ENCODE peak calls at places on chromosomes 11 and 22, in eight cellular contexts. One of them, this sample, is unnamed.

GRCh38 chr11:2450321-2451041 is 5.7 kb downstream of the KCNQ1 start:
- DNase-seq in NCI-H1417 treated with DMSO at 0.1 percent for 48 hours: no peak
- DNase-seq in stimulated activated CD8-positive, alpha-beta memory T cell treated with anti-CD3 and anti-CD28 coated beads, Interleukin-2, amount 100 ng/mL, for 48 hours: no peak
- DNase-seq in naive thymus-derived CD8-positive, alpha-beta T cell: no peak
- DNase-seq in fibroblast of mammary gland: no peak
- DNase-seq in A549: no peak
- DNase-seq in foreskin melanocyte: no peak
- DNase-seq in progenitor cell of endocrine pancreas: no peak
- DNase-seq in this sample: no peak

GRCh38 chr11:11038339-11039248 is 180.7 kb upstream of the ZBED5 start:
- DNase-seq in A549: no peak
- DNase-seq in foreskin melanocyte: no peak
- DNase-seq in progenitor cell of endocrine pancreas: peak
- DNase-seq in stimulated activated CD8-positive, alpha-beta memory T cell treated with anti-CD3 and anti-CD28 coated beads, Interleukin-2, amount 100 ng/mL, for 48 hours: no peak
- DNase-seq in fibroblast of mammary gland: no peak
- DNase-seq in NCI-H1417 treated with DMSO at 0.1 percent for 48 hours: no peak
- DNase-seq in naive thymus-derived CD8-positive, alpha-beta T cell: no peak
- DNase-seq in this sample: no peak

GRCh38 chr11:64314805-64315561 is 2.4 kb downstream of the TRMT112 start:
- DNase-seq in A549: no peak
- DNase-seq in stimulated activated CD8-positive, alpha-beta memory T cell treated with anti-CD3 and anti-CD28 coated beads, Interleukin-2, amount 100 ng/mL, for 48 hours: no peak
- DNase-seq in NCI-H1417 treated with DMSO at 0.1 percent for 48 hours: no peak
- DNase-seq in foreskin melanocyte: no peak
- DNase-seq in fibroblast of mammary gland: no peak
- DNase-seq in progenitor cell of endocrine pancreas: no peak
- DNase-seq in naive thymus-derived CD8-positive, alpha-beta T cell: no peak
- DNase-seq in this sample: no peak

GRCh38 chr11:47189100-47189834 is 3.0 kb upstream of the PACSIN3 start:
- DNase-seq in foreskin melanocyte: no peak
- DNase-seq in A549: peak
- DNase-seq in naive thymus-derived CD8-positive, alpha-beta T cell: no peak
- DNase-seq in stimulated activated CD8-positive, alpha-beta memory T cell treated with anti-CD3 and anti-CD28 coated beads, Interleukin-2, amount 100 ng/mL, for 48 hours: no peak
- DNase-seq in NCI-H1417 treated with DMSO at 0.1 percent for 48 hours: no peak
- DNase-seq in fibroblast of mammary gland: peak
- DNase-seq in progenitor cell of endocrine pancreas: no peak
- DNase-seq in this sample: no peak

GRCh38 chr22:48485144-48486135 is 1342.2 kb downstream of the BRD1 start:
- DNase-seq in naive thymus-derived CD8-positive, alpha-beta T cell: no peak
- DNase-seq in foreskin melanocyte: no peak
- DNase-seq in progenitor cell of endocrine pancreas: no peak
- DNase-seq in NCI-H1417 treated with DMSO at 0.1 percent for 48 hours: no peak
- DNase-seq in stimulated activated CD8-positive, alpha-beta memory T cell treated with anti-CD3 and anti-CD28 coated beads, Interleukin-2, amount 100 ng/mL, for 48 hours: no peak
- DNase-seq in fibroblast of mammary gland: no peak
- DNase-seq in A549: no peak
- DNase-seq in this sample: no peak

GRCh38 chr11:8567597-8568198 is 26.3 kb downstream of the STK33 start:
- DNase-seq in naive thymus-derived CD8-positive, alpha-beta T cell: no peak
- DNase-seq in progenitor cell of endocrine pancreas: no peak
- DNase-seq in foreskin melanocyte: no peak
- DNase-seq in NCI-H1417 treated with DMSO at 0.1 percent for 48 hours: no peak
- DNase-seq in fibroblast of mammary gland: peak
- DNase-seq in stimulated activated CD8-positive, alpha-beta memory T cell treated with anti-CD3 and anti-CD28 coated beads, Interleukin-2, amount 100 ng/mL, for 48 hours: no peak
- DNase-seq in A549: no peak
- DNase-seq in this sample: no peak

GRCh38 chr11:35811783-35812182 is 132.1 kb upstream of the LDLRAD3 start:
- DNase-seq in NCI-H1417 treated with DMSO at 0.1 percent for 48 hours: no peak
- DNase-seq in naive thymus-derived CD8-positive, alpha-beta T cell: no peak
- DNase-seq in stimulated activated CD8-positive, alpha-beta memory T cell treated with anti-CD3 and anti-CD28 coated beads, Interleukin-2, amount 100 ng/mL, for 48 hours: no peak
- DNase-seq in A549: no peak
- DNase-seq in progenitor cell of endocrine pancreas: no peak
- DNase-seq in foreskin melanocyte: no peak
- DNase-seq in fibroblast of mammary gland: no peak
- DNase-seq in this sample: no peak

GRCh38 chr22:46614070-46614931 is 5.9 kb upstream of the GRAMD4 start:
- DNase-seq in progenitor cell of endocrine pancreas: no peak
- DNase-seq in A549: no peak
- DNase-seq in fibroblast of mammary gland: no peak
- DNase-seq in foreskin melanocyte: no peak
- DNase-seq in NCI-H1417 treated with DMSO at 0.1 percent for 48 hours: no peak
- DNase-seq in stimulated activated CD8-positive, alpha-beta memory T cell treated with anti-CD3 and anti-CD28 coated beads, Interleukin-2, amount 100 ng/mL, for 48 hours: peak
- DNase-seq in naive thymus-derived CD8-positive, alpha-beta T cell: peak
- DNase-seq in this sample: no peak

GRCh38 chr11:57493507-57494503 is 21.7 kb downstream of the SLC43A1 start:
- DNase-seq in A549: no peak
- DNase-seq in NCI-H1417 treated with DMSO at 0.1 percent for 48 hours: no peak
- DNase-seq in progenitor cell of endocrine pancreas: peak
- DNase-seq in foreskin melanocyte: no peak
- DNase-seq in stimulated activated CD8-positive, alpha-beta memory T cell treated with anti-CD3 and anti-CD28 coated beads, Interleukin-2, amount 100 ng/mL, for 48 hours: peak
- DNase-seq in naive thymus-derived CD8-positive, alpha-beta T cell: peak
- DNase-seq in fibroblast of mammary gland: no peak
- DNase-seq in this sample: peak

GRCh38 chr11:129295746-129296145 is 79.9 kb upstream of the BARX2 start:
- DNase-seq in foreskin melanocyte: no peak
- DNase-seq in A549: no peak
- DNase-seq in fibroblast of mammary gland: peak
- DNase-seq in progenitor cell of endocrine pancreas: no peak
- DNase-seq in naive thymus-derived CD8-positive, alpha-beta T cell: no peak
- DNase-seq in NCI-H1417 treated with DMSO at 0.1 percent for 48 hours: no peak
- DNase-seq in stimulated activated CD8-positive, alpha-beta memory T cell treated with anti-CD3 and anti-CD28 coated beads, Interleukin-2, amount 100 ng/mL, for 48 hours: no peak
- DNase-seq in this sample: no peak

GRCh38 chr11:125188021-125188420 is 23.5 kb downstream of the PKNOX2 start:
- DNase-seq in NCI-H1417 treated with DMSO at 0.1 percent for 48 hours: no peak
- DNase-seq in stimulated activated CD8-positive, alpha-beta memory T cell treated with anti-CD3 and anti-CD28 coated beads, Interleukin-2, amount 100 ng/mL, for 48 hours: no peak
- DNase-seq in fibroblast of mammary gland: no peak
- DNase-seq in progenitor cell of endocrine pancreas: no peak
- DNase-seq in naive thymus-derived CD8-positive, alpha-beta T cell: no peak
- DNase-seq in A549: no peak
- DNase-seq in foreskin melanocyte: no peak
- DNase-seq in this sample: no peak

GRCh38 chr11:43765194-43765593 is 84.7 kb downstream of the HSD17B12 start:
- DNase-seq in naive thymus-derived CD8-positive, alpha-beta T cell: no peak
- DNase-seq in foreskin melanocyte: no peak
- DNase-seq in progenitor cell of endocrine pancreas: no peak
- DNase-seq in NCI-H1417 treated with DMSO at 0.1 percent for 48 hours: no peak
- DNase-seq in fibroblast of mammary gland: no peak
- DNase-seq in A549: no peak
- DNase-seq in stimulated activated CD8-positive, alpha-beta memory T cell treated with anti-CD3 and anti-CD28 coated beads, Interleukin-2, amount 100 ng/mL, for 48 hours: no peak
- DNase-seq in this sample: no peak

GRCh38 chr11:46658259-46658658 is 40.9 kb downstream of the ATG13 start:
- DNase-seq in foreskin melanocyte: no peak
- DNase-seq in NCI-H1417 treated with DMSO at 0.1 percent for 48 hours: no peak
- DNase-seq in A549: no peak
- DNase-seq in progenitor cell of endocrine pancreas: no peak
- DNase-seq in stimulated activated CD8-positive, alpha-beta memory T cell treated with anti-CD3 and anti-CD28 coated beads, Interleukin-2, amount 100 ng/mL, for 48 hours: no peak
- DNase-seq in naive thymus-derived CD8-positive, alpha-beta T cell: no peak
- DNase-seq in fibroblast of mammary gland: peak
- DNase-seq in this sample: no peak

GRCh38 chr11:33347490-33348125 is 90.4 kb downstream of the HIPK3 start:
- DNase-seq in stimulated activated CD8-positive, alpha-beta memory T cell treated with anti-CD3 and anti-CD28 coated beads, Interleukin-2, amount 100 ng/mL, for 48 hours: no peak
- DNase-seq in NCI-H1417 treated with DMSO at 0.1 percent for 48 hours: no peak
- DNase-seq in progenitor cell of endocrine pancreas: no peak
- DNase-seq in naive thymus-derived CD8-positive, alpha-beta T cell: no peak
- DNase-seq in A549: no peak
- DNase-seq in foreskin melanocyte: no peak
- DNase-seq in fibroblast of mammary gland: no peak
- DNase-seq in this sample: no peak

GRCh38 chr22:50548046-50548912 is 2.6 kb downstream of the KLHDC7B start:
- DNase-seq in fibroblast of mammary gland: no peak
- DNase-seq in foreskin melanocyte: no peak
- DNase-seq in progenitor cell of endocrine pancreas: no peak
- DNase-seq in naive thymus-derived CD8-positive, alpha-beta T cell: peak
- DNase-seq in A549: no peak
- DNase-seq in NCI-H1417 treated with DMSO at 0.1 percent for 48 hours: no peak
- DNase-seq in stimulated activated CD8-positive, alpha-beta memory T cell treated with anti-CD3 and anti-CD28 coated beads, Interleukin-2, amount 100 ng/mL, for 48 hours: no peak
- DNase-seq in this sample: no peak

GRCh38 chr11:130180896-130181294 is 21.3 kb downstream of the ST14 start:
- DNase-seq in stimulated activated CD8-positive, alpha-beta memory T cell treated with anti-CD3 and anti-CD28 coated beads, Interleukin-2, amount 100 ng/mL, for 48 hours: no peak
- DNase-seq in naive thymus-derived CD8-positive, alpha-beta T cell: no peak
- DNase-seq in progenitor cell of endocrine pancreas: no peak
- DNase-seq in NCI-H1417 treated with DMSO at 0.1 percent for 48 hours: no peak
- DNase-seq in foreskin melanocyte: no peak
- DNase-seq in fibroblast of mammary gland: no peak
- DNase-seq in A549: no peak
- DNase-seq in this sample: no peak

GRCh38 chr11:69253028-69253427 is 40.9 kb upstream of the MYEOV start:
- DNase-seq in stimulated activated CD8-positive, alpha-beta memory T cell treated with anti-CD3 and anti-CD28 coated beads, Interleukin-2, amount 100 ng/mL, for 48 hours: no peak
- DNase-seq in naive thymus-derived CD8-positive, alpha-beta T cell: no peak
- DNase-seq in A549: no peak
- DNase-seq in fibroblast of mammary gland: peak
- DNase-seq in progenitor cell of endocrine pancreas: no peak
- DNase-seq in NCI-H1417 treated with DMSO at 0.1 percent for 48 hours: no peak
- DNase-seq in foreskin melanocyte: no peak
- DNase-seq in this sample: no peak

GRCh38 chr11:114340311-114341131 is 44.3 kb downstream of the NNMT start:
- DNase-seq in fibroblast of mammary gland: peak
- DNase-seq in naive thymus-derived CD8-positive, alpha-beta T cell: peak
- DNase-seq in NCI-H1417 treated with DMSO at 0.1 percent for 48 hours: peak
- DNase-seq in A549: peak
- DNase-seq in progenitor cell of endocrine pancreas: no peak
- DNase-seq in stimulated activated CD8-positive, alpha-beta memory T cell treated with anti-CD3 and anti-CD28 coated beads, Interleukin-2, amount 100 ng/mL, for 48 hours: peak
- DNase-seq in foreskin melanocyte: peak
- DNase-seq in this sample: no peak

GRCh38 chr22:23302171-23303002 is 122.1 kb downstream of the BCR start:
- DNase-seq in NCI-H1417 treated with DMSO at 0.1 percent for 48 hours: no peak
- DNase-seq in progenitor cell of endocrine pancreas: no peak
- DNase-seq in A549: no peak
- DNase-seq in stimulated activated CD8-positive, alpha-beta memory T cell treated with anti-CD3 and anti-CD28 coated beads, Interleukin-2, amount 100 ng/mL, for 48 hours: no peak
- DNase-seq in foreskin melanocyte: no peak
- DNase-seq in fibroblast of mammary gland: no peak
- DNase-seq in naive thymus-derived CD8-positive, alpha-beta T cell: no peak
- DNase-seq in this sample: no peak

GRCh38 chr11:14612624-14613023 is 31.0 kb upstream of the PDE3B start:
- DNase-seq in naive thymus-derived CD8-positive, alpha-beta T cell: no peak
- DNase-seq in NCI-H1417 treated with DMSO at 0.1 percent for 48 hours: no peak
- DNase-seq in fibroblast of mammary gland: no peak
- DNase-seq in A549: no peak
- DNase-seq in stimulated activated CD8-positive, alpha-beta memory T cell treated with anti-CD3 and anti-CD28 coated beads, Interleukin-2, amount 100 ng/mL, for 48 hours: no peak
- DNase-seq in foreskin melanocyte: peak
- DNase-seq in progenitor cell of endocrine pancreas: no peak
- DNase-seq in this sample: no peak

GRCh38 chr11:8766993-8767374 is 84.4 kb downstream of the RPL27A start:
- DNase-seq in foreskin melanocyte: no peak
- DNase-seq in progenitor cell of endocrine pancreas: no peak
- DNase-seq in fibroblast of mammary gland: no peak
- DNase-seq in NCI-H1417 treated with DMSO at 0.1 percent for 48 hours: no peak
- DNase-seq in stimulated activated CD8-positive, alpha-beta memory T cell treated with anti-CD3 and anti-CD28 coated beads, Interleukin-2, amount 100 ng/mL, for 48 hours: no peak
- DNase-seq in A549: no peak
- DNase-seq in naive thymus-derived CD8-positive, alpha-beta T cell: no peak
- DNase-seq in this sample: no peak

GRCh38 chr11:128714881-128715280 is 21.0 kb downstream of the FLI1 start:
- DNase-seq in A549: no peak
- DNase-seq in progenitor cell of endocrine pancreas: no peak
- DNase-seq in fibroblast of mammary gland: peak
- DNase-seq in NCI-H1417 treated with DMSO at 0.1 percent for 48 hours: no peak
- DNase-seq in naive thymus-derived CD8-positive, alpha-beta T cell: no peak
- DNase-seq in stimulated activated CD8-positive, alpha-beta memory T cell treated with anti-CD3 and anti-CD28 coated beads, Interleukin-2, amount 100 ng/mL, for 48 hours: no peak
- DNase-seq in foreskin melanocyte: no peak
- DNase-seq in this sample: no peak

GRCh38 chr11:84686726-84687125 is 940.4 kb downstream of the DLG2 start:
- DNase-seq in fibroblast of mammary gland: no peak
- DNase-seq in stimulated activated CD8-positive, alpha-beta memory T cell treated with anti-CD3 and anti-CD28 coated beads, Interleukin-2, amount 100 ng/mL, for 48 hours: no peak
- DNase-seq in foreskin melanocyte: no peak
- DNase-seq in NCI-H1417 treated with DMSO at 0.1 percent for 48 hours: no peak
- DNase-seq in naive thymus-derived CD8-positive, alpha-beta T cell: no peak
- DNase-seq in progenitor cell of endocrine pancreas: no peak
- DNase-seq in A549: no peak
- DNase-seq in this sample: no peak

GRCh38 chr11:114307524-114308203 is 11.5 kb downstream of the NNMT start:
- DNase-seq in progenitor cell of endocrine pancreas: no peak
- DNase-seq in fibroblast of mammary gland: peak
- DNase-seq in foreskin melanocyte: no peak
- DNase-seq in stimulated activated CD8-positive, alpha-beta memory T cell treated with anti-CD3 and anti-CD28 coated beads, Interleukin-2, amount 100 ng/mL, for 48 hours: no peak
- DNase-seq in A549: no peak
- DNase-seq in NCI-H1417 treated with DMSO at 0.1 percent for 48 hours: no peak
- DNase-seq in naive thymus-derived CD8-positive, alpha-beta T cell: no peak
- DNase-seq in this sample: no peak

GRCh38 chr11:70680781-70681281 is 282.5 kb downstream of the CTTN start:
- DNase-seq in naive thymus-derived CD8-positive, alpha-beta T cell: no peak
- DNase-seq in progenitor cell of endocrine pancreas: no peak
- DNase-seq in A549: no peak
- DNase-seq in stimulated activated CD8-positive, alpha-beta memory T cell treated with anti-CD3 and anti-CD28 coated beads, Interleukin-2, amount 100 ng/mL, for 48 hours: peak
- DNase-seq in fibroblast of mammary gland: no peak
- DNase-seq in foreskin melanocyte: no peak
- DNase-seq in NCI-H1417 treated with DMSO at 0.1 percent for 48 hours: no peak
- DNase-seq in this sample: no peak

GRCh38 chr11:396511-396947 is 2.5 kb downstream of the PKP3 start:
- DNase-seq in fibroblast of mammary gland: peak
- DNase-seq in progenitor cell of endocrine pancreas: no peak
- DNase-seq in stimulated activated CD8-positive, alpha-beta memory T cell treated with anti-CD3 and anti-CD28 coated beads, Interleukin-2, amount 100 ng/mL, for 48 hours: no peak
- DNase-seq in A549: peak
- DNase-seq in naive thymus-derived CD8-positive, alpha-beta T cell: no peak
- DNase-seq in NCI-H1417 treated with DMSO at 0.1 percent for 48 hours: no peak
- DNase-seq in foreskin melanocyte: no peak
- DNase-seq in this sample: no peak

GRCh38 chr11:73306069-73306468 is 2.0 kb upstream of the ARHGEF17 start:
- DNase-seq in A549: peak
- DNase-seq in NCI-H1417 treated with DMSO at 0.1 percent for 48 hours: no peak
- DNase-seq in naive thymus-derived CD8-positive, alpha-beta T cell: no peak
- DNase-seq in stimulated activated CD8-positive, alpha-beta memory T cell treated with anti-CD3 and anti-CD28 coated beads, Interleukin-2, amount 100 ng/mL, for 48 hours: no peak
- DNase-seq in fibroblast of mammary gland: no peak
- DNase-seq in progenitor cell of endocrine pancreas: no peak
- DNase-seq in foreskin melanocyte: no peak
- DNase-seq in this sample: no peak

GRCh38 chr22:31556627-31557203 is 60.4 kb downstream of the SFI1 start:
- DNase-seq in A549: peak
- DNase-seq in fibroblast of mammary gland: peak
- DNase-seq in progenitor cell of endocrine pancreas: no peak
- DNase-seq in NCI-H1417 treated with DMSO at 0.1 percent for 48 hours: no peak
- DNase-seq in naive thymus-derived CD8-positive, alpha-beta T cell: no peak
- DNase-seq in foreskin melanocyte: peak
- DNase-seq in stimulated activated CD8-positive, alpha-beta memory T cell treated with anti-CD3 and anti-CD28 coated beads, Interleukin-2, amount 100 ng/mL, for 48 hours: no peak
- DNase-seq in this sample: no peak

GRCh38 chr11:108927791-108928545 is 263.1 kb downstream of the DDX10 start:
- DNase-seq in A549: no peak
- DNase-seq in fibroblast of mammary gland: peak
- DNase-seq in naive thymus-derived CD8-positive, alpha-beta T cell: no peak
- DNase-seq in progenitor cell of endocrine pancreas: no peak
- DNase-seq in NCI-H1417 treated with DMSO at 0.1 percent for 48 hours: no peak
- DNase-seq in foreskin melanocyte: no peak
- DNase-seq in stimulated activated CD8-positive, alpha-beta memory T cell treated with anti-CD3 and anti-CD28 coated beads, Interleukin-2, amount 100 ng/mL, for 48 hours: no peak
- DNase-seq in this sample: no peak

GRCh38 chr22:46046299-46046685 is 69.3 kb upstream of the WNT7B start:
- DNase-seq in foreskin melanocyte: no peak
- DNase-seq in A549: no peak
- DNase-seq in NCI-H1417 treated with DMSO at 0.1 percent for 48 hours: no peak
- DNase-seq in naive thymus-derived CD8-positive, alpha-beta T cell: no peak
- DNase-seq in progenitor cell of endocrine pancreas: no peak
- DNase-seq in fibroblast of mammary gland: no peak
- DNase-seq in stimulated activated CD8-positive, alpha-beta memory T cell treated with anti-CD3 and anti-CD28 coated beads, Interleukin-2, amount 100 ng/mL, for 48 hours: no peak
- DNase-seq in this sample: no peak

GRCh38 chr22:48055185-48055584 is 1292.7 kb downstream of the TBC1D22A start:
- DNase-seq in fibroblast of mammary gland: no peak
- DNase-seq in NCI-H1417 treated with DMSO at 0.1 percent for 48 hours: no peak
- DNase-seq in progenitor cell of endocrine pancreas: no peak
- DNase-seq in foreskin melanocyte: no peak
- DNase-seq in A549: no peak
- DNase-seq in naive thymus-derived CD8-positive, alpha-beta T cell: no peak
- DNase-seq in stimulated activated CD8-positive, alpha-beta memory T cell treated with anti-CD3 and anti-CD28 coated beads, Interleukin-2, amount 100 ng/mL, for 48 hours: no peak
- DNase-seq in this sample: no peak

GRCh38 chr11:106463796-106464201 is 386.3 kb downstream of the AASDHPPT start:
- DNase-seq in NCI-H1417 treated with DMSO at 0.1 percent for 48 hours: no peak
- DNase-seq in foreskin melanocyte: no peak
- DNase-seq in naive thymus-derived CD8-positive, alpha-beta T cell: no peak
- DNase-seq in progenitor cell of endocrine pancreas: no peak
- DNase-seq in stimulated activated CD8-positive, alpha-beta memory T cell treated with anti-CD3 and anti-CD28 coated beads, Interleukin-2, amount 100 ng/mL, for 48 hours: no peak
- DNase-seq in fibroblast of mammary gland: peak
- DNase-seq in A549: no peak
- DNase-seq in this sample: no peak

GRCh38 chr11:113162590-113162961 is 151.8 kb upstream of the TTC12 start:
- DNase-seq in NCI-H1417 treated with DMSO at 0.1 percent for 48 hours: peak
- DNase-seq in stimulated activated CD8-positive, alpha-beta memory T cell treated with anti-CD3 and anti-CD28 coated beads, Interleukin-2, amount 100 ng/mL, for 48 hours: no peak
- DNase-seq in A549: no peak
- DNase-seq in progenitor cell of endocrine pancreas: no peak
- DNase-seq in naive thymus-derived CD8-positive, alpha-beta T cell: no peak
- DNase-seq in foreskin melanocyte: peak
- DNase-seq in fibroblast of mammary gland: no peak
- DNase-seq in this sample: no peak

GRCh38 chr22:49021097-49021925 is 806.4 kb downstream of the BRD1 start:
- DNase-seq in A549: no peak
- DNase-seq in progenitor cell of endocrine pancreas: no peak
- DNase-seq in stimulated activated CD8-positive, alpha-beta memory T cell treated with anti-CD3 and anti-CD28 coated beads, Interleukin-2, amount 100 ng/mL, for 48 hours: no peak
- DNase-seq in fibroblast of mammary gland: no peak
- DNase-seq in naive thymus-derived CD8-positive, alpha-beta T cell: no peak
- DNase-seq in NCI-H1417 treated with DMSO at 0.1 percent for 48 hours: no peak
- DNase-seq in foreskin melanocyte: no peak
- DNase-seq in this sample: no peak